ENCODE peak calls at places on chromosome 16, in four cellular contexts. I, M, G and H are unnamed samples.
A peak's percentile ranks its signal among the peaks of the same experiment; 100 is the strongest.

GRCh38 chr16:67356372-67356771 is 29.8 kb downstream of the LRRC36 start:
- DNase-seq in I (no peak), M (no peak), G (no peak), H (no peak)

GRCh38 chr16:86531193-86531550 is 20.8 kb downstream of the FOXF1 start:
- DNase-seq in I (no peak), M (peak; percentile 55), G (peak; percentile 56), H (no peak)

GRCh38 chr16:17159616-17160015 is 311.1 kb downstream of the XYLT1 start:
- DNase-seq in I (no peak), M (no peak), G (no peak), H (no peak)

GRCh38 chr16:19601083-19601976 is 45.8 kb downstream of the VPS35L start:
- DNase-seq in I (no peak), M (peak; percentile 70), G (peak; percentile 72), H (no peak)

GRCh38 chr16:57727610-57728009 is 8.0 kb upstream of the KATNB1 start:
- DNase-seq in I (no peak), M (no peak), G (no peak), H (no peak)

GRCh38 chr16:1093284-1094123 is 2.5 kb downstream of the C1QTNF8 start:
- DNase-seq in I (no peak), M (peak; percentile 11), G (no peak), H (no peak)

GRCh38 chr16:49675417-49675816 is 180.5 kb downstream of the ZNF423 start:
- DNase-seq in I (no peak), M (no peak), G (no peak), H (no peak)

GRCh38 chr16:80084614-80085013 is 456.2 kb upstream of the DYNLRB2 start:
- DNase-seq in I (no peak), M (peak; percentile 29), G (peak; percentile 1), H (no peak)

GRCh38 chr16:85767569-85767968 is 16.7 kb upstream of the C16orf74 start:
- DNase-seq in I (no peak), M (peak; percentile 81), G (peak; percentile 82), H (peak; percentile 60)

GRCh38 chr16:4787627-4788482 is at the start of gene SEPTIN12:
- DNase-seq in I (no peak), M (no peak), G (no peak), H (no peak)

GRCh38 chr16:49021136-49021535 is 260.5 kb downstream of the CBLN1 start:
- DNase-seq in I (no peak), M (peak; percentile 42), G (peak; percentile 79), H (peak; percentile 24)

GRCh38 chr16:17305694-17306093 is 165.1 kb downstream of the XYLT1 start:
- DNase-seq in I (no peak), M (no peak), G (no peak), H (no peak)

GRCh38 chr16:87392823-87393679 is 915 bp downstream of the MAP1LC3B start:
- DNase-seq in I (peak; percentile 81), M (peak; percentile 47), G (peak; percentile 55), H (no peak)

GRCh38 chr16:49464877-49465504 is 91.4 kb downstream of the C16orf78 start:
- DNase-seq in I (peak; percentile 47), M (no peak), G (no peak), H (no peak)

GRCh38 chr16:85133290-85133599 is 21.0 kb upstream of the CIBAR2 start:
- DNase-seq in I (no peak), M (no peak), G (no peak), H (no peak)

GRCh38 chr16:7405166-7405565 is 72.5 kb downstream of the RBFOX1 start:
- DNase-seq in I (no peak), M (no peak), G (no peak), H (no peak)

GRCh38 chr16:48556913-48557351 is 53.0 kb downstream of the N4BP1 start:
- DNase-seq in I (no peak), M (peak; percentile 62), G (peak; percentile 74), H (peak; percentile 34)

DNA sequence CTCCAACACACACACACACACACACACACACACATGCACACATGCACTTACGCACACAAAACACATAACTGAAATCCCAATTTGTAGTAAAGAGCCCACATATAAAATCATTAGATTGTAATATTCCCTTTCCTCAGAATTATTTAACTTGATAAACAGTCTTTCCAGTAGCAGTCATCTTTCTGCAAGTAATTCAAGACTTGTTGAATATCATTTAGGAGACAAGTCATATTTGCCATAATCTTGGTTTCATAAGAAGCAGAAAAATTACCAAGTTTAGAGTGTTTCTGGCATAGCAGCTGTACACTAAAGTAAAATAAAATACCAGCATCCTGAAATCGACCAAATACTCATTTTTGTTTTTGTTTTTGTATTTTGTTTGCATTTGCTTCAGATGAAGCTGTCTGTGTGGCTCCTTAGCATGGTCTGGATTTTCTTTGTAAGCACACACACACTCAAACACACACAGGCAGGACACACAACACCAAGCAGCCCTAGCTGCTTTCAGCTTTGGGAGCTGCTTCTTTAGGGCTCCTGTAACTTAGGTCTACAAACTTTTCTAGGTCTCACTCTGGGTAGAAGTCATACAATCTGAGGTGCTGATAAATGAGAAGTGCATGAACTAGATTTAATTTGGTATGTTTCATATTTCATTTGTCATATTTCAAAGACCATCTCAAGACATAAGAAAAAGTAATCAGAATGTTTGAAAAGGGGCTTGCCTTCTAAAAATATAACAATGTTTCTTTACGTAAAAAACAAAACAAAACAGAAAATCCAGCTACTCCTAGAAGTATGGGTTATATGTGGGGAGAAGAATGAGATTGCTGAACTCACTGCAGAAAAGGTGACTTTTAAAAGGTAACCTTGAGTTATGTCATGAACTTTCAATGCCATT is 3.0 kb downstream of the SALL1 start:
- DNase-seq in I (no peak), M (no peak), G (no peak), H (no peak)
- H3K4me3 ChIP-seq in I (no peak overlapping the region), M (no peak overlapping the region), G (no peak overlapping the region), H (no peak overlapping the region)

GRCh38 chr16:24855678-24856077 is 9.9 kb downstream of the SLC5A11 start:
- DNase-seq in I (no peak), M (no peak), G (no peak), H (no peak)
- TF ChIP-seq CTCF in I (no peak), M (no peak), G (no peak), H (no peak)

GRCh38 chr16:30070490-30070889 is 4.9 kb downstream of the ALDOA start:
- DNase-seq in I (no peak), M (no peak), G (no peak), H (no peak)

GRCh38 chr16:30068750-30069574 is 3.4 kb downstream of the ALDOA start:
- DNase-seq in I (no peak), M (peak; percentile 47), G (peak; percentile 31), H (no peak)

GRCh38 chr16:30067584-30067916 is 2.0 kb downstream of the ALDOA start:
- DNase-seq in I (no peak), M (no peak), G (no peak), H (no peak)

GRCh38 chr16:30068333-30068732 is 2.8 kb downstream of the ALDOA start:
- DNase-seq in I (no peak), M (no peak), G (no peak), H (no peak)

DNA sequence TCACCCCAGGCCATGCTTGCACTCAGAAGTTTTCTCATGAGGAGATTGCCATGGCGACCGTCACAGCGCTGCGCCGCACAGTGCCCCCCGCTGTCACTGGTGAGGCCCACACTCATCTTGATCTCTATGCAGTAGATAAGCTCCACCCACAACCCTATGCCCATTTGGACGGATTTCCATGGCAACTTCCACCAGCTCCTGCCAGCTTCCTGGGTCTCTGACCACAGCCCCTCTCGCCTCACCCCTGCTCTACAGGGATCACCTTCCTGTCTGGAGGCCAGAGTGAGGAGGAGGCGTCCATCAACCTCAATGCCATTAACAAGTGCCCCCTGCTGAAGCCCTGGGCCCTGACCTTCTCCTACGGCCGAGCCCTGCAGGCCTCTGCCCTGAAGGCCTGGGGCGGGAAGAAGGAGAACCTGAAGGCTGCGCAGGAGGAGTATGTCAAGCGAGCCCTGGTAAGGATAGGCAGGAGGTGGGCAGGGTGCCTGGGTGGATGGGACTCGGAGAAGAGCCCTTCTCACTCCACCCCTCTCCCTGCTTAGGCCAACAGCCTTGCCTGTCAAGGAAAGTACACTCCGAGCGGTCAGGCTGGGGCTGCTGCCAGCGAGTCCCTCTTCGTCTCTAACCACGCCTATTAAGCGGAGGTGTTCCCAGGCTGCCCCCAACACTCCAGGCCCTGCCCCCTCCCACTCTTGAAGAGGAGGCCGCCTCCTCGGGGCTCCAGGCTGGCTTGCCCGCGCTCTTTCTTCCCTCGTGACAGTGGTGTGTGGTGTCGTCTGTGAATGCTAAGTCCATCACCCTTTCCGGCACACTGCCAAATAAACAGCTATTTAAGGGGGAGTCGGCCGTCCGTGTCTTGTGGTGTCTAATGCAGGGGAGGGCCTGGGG is 4.3 kb downstream of the ALDOA start:
- DNase-seq in I (no peak), M (peak; percentile 39), G (no peak), H (no peak)
- H3K4me3 ChIP-seq in I (no peak overlapping the region), M (peak overlapping the region; percentile 32), G (peak overlapping the region; percentile 38), H (peak overlapping the region; percentile 39)

GRCh38 chr16:2692948-2693651 is 10.8 kb downstream of the KCTD5 start:
- DNase-seq in I (no peak), M (no peak), G (peak; percentile 8), H (no peak)
- TF ChIP-seq CTCF in I (no peak), M (no peak), G (no peak), H (no peak)

GRCh38 chr16:89923640-89924297 is 627 bp downstream of the TUBB3 start:
- DNase-seq in I (peak; percentile 68), M (no peak), G (no peak), H (no peak)
- H3K4me3 ChIP-seq in I (peak overlapping the region; percentile 49), M (peak overlapping the region; percentile 68), G (peak overlapping the region; percentile 82), H (peak overlapping the region; percentile 83)

DNA sequence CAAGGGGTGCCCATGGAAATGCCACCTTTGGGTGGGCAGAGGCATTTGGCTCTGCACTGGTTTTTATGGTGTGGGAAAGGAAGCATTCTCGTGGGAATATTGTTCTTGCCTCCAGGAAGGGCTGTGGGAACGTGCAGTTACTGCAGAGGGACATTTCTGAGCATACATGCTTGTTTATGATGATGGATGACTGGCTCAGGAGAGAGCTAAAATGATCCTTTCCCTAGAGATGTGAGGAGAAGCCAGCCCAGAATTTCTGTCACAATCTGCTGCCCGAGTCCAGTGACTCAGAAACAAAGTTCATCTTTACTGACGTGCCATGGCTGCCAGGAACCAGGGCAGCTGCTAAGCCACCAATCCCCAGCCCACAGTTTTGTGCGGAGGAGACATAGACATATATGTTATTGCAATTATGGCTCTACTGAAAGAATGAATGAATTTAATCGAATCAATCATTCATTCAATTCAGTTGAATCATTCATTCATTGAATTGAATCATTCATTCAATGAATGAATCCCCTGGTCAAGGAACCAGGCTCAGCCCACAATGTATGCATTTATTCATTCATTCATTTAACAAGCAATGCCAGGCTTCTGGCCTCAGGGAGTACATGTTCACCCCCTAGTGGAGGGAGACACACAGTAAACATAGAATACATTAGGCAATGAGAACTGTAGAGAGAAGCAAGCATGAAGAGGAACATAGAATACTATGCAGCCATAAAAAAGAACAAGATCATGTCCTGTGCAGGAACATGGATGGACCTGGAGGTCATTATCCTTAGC is 414.4 kb upstream of the HSBP1 start:
- DNase-seq in I (peak; percentile 77), M (peak; percentile 39), G (peak; percentile 25), H (no peak)
- TF ChIP-seq CTCF in I (peak; percentile 29), M (peak; percentile 45), G (peak; percentile 30), H (no peak)

GRCh38 chr16:16008666-16009065 is 59.2 kb downstream of the ABCC1 start:
- DNase-seq in I (no peak), M (no peak), G (no peak), H (no peak)
- H3K4me3 ChIP-seq in I (no peak overlapping the region), M (no peak overlapping the region), G (no peak overlapping the region), H (no peak overlapping the region)